ENCODE peak calls at places on chromosome 18, in eight cellular contexts. R, Q, T, M, F, P, N and Z are unnamed samples.
A peak's percentile ranks its signal among the peaks of the same experiment; 100 is the strongest.

GRCh38 chr18:63177822-63178525 is 141.6 kb downstream of the BCL2 start:
- DNase-seq in R (no peak), Q (no peak), T (peak; percentile 62), M (no peak), F (no peak), P (peak; percentile 60), N (no peak), Z (no peak)

GRCh38 chr18:57043241-57043640 is 103.6 kb upstream of the BOD1L2 start:
- DNase-seq in R (no peak), Q (no peak), T (no peak), M (no peak), F (no peak), P (peak; percentile 63), N (no peak), Z (no peak)

GRCh38 chr18:12520442-12520992 is 112.8 kb downstream of the PRELID3A start:
- DNase-seq in R (no peak), Q (no peak), T (no peak), M (peak; percentile 10), F (no peak), P (no peak), N (no peak), Z (no peak)

GRCh38 chr18:35577045-35577848 is 4.3 kb upstream of the GALNT1 start:
- DNase-seq in R (no peak), Q (no peak), T (no peak), M (no peak), F (no peak), P (no peak), N (no peak), Z (no peak)

GRCh38 chr18:80202264-80202998 is 44.9 kb downstream of the PARD6G start:
- DNase-seq in R (no peak), Q (no peak), T (no peak), M (no peak), F (no peak), P (no peak), N (no peak), Z (no peak)

GRCh38 chr18:48877941-48878340 is 72.8 kb downstream of the SMAD7 start:
- DNase-seq in R (no peak), Q (no peak), T (no peak), M (no peak), F (no peak), P (no peak), N (no peak), Z (no peak)

GRCh38 chr18:76860411-76860810 is 38.1 kb downstream of the ZNF236 start:
- DNase-seq in R (no peak), Q (no peak), T (no peak), M (no peak), F (no peak), P (no peak), N (no peak), Z (no peak)

GRCh38 chr18:31454066-31454708 is 6.6 kb downstream of the DSG3 start:
- DNase-seq in R (no peak), Q (peak; percentile 4), T (no peak), M (peak; percentile 69), F (no peak), P (no peak), N (no peak), Z (peak; percentile 85)

GRCh38 chr18:72107647-72108046 is 436.5 kb downstream of the CBLN2 start:
- DNase-seq in R (no peak), Q (no peak), T (no peak), M (no peak), F (no peak), P (no peak), N (no peak), Z (no peak)

GRCh38 chr18:3383381-3383915 is 66.5 kb upstream of the TGIF1 start:
- DNase-seq in R (no peak), Q (no peak), T (no peak), M (no peak), F (no peak), P (no peak), N (no peak), Z (peak; percentile 14)

GRCh38 chr18:9824474-9824832 is 61.3 kb upstream of the TXNDC2 start:
- DNase-seq in R (no peak), Q (no peak), T (no peak), M (peak; percentile 75), F (no peak), P (no peak), N (no peak), Z (no peak)

GRCh38 chr18:32629292-32629691 is 143.5 kb downstream of the KLHL14 start:
- DNase-seq in R (no peak), Q (no peak), T (no peak), M (no peak), F (no peak), P (no peak), N (no peak), Z (no peak)

GRCh38 chr18:80250740-80251364 is 3.5 kb upstream of the PARD6G start:
- DNase-seq in R (no peak), Q (no peak), T (no peak), M (no peak), F (no peak), P (no peak), N (no peak), Z (no peak)

GRCh38 chr18:62781893-62782292 is 66.6 kb downstream of the PHLPP1 start:
- DNase-seq in R (peak; percentile 23), Q (no peak), T (no peak), M (peak; percentile 91), F (no peak), P (peak; percentile 2), N (no peak), Z (no peak)

GRCh38 chr18:36348971-36349417 is 51.5 kb downstream of the FHOD3 start:
- DNase-seq in R (no peak), Q (no peak), T (no peak), M (no peak), F (no peak), P (no peak), N (no peak), Z (no peak)

GRCh38 chr18:50879302-50880107 is 587 bp downstream of the ME2 start:
- DNase-seq in R (peak; percentile 22), Q (no peak), T (peak; percentile 28), M (peak; percentile 38), F (no peak), P (no peak), N (no peak), Z (peak; percentile 52)

GRCh38 chr18:51196116-51196810 is 1.2 kb downstream of the MEX3C start:
- DNase-seq in R (peak; percentile 52), Q (no peak), T (no peak), M (peak; percentile 15), F (no peak), P (peak; percentile 19), N (peak; percentile 30), Z (no peak)

GRCh38 chr18:69882965-69883668 is 64.6 kb downstream of the CD226 start:
- DNase-seq in R (no peak), Q (no peak), T (no peak), M (no peak), F (no peak), P (no peak), N (no peak), Z (no peak)

GRCh38 chr18:63140997-63141776 is 178.4 kb downstream of the BCL2 start:
- DNase-seq in R (no peak), Q (no peak), T (no peak), M (no peak), F (no peak), P (no peak), N (no peak), Z (no peak)

GRCh38 chr18:5556317-5556974 is 12.6 kb upstream of the EPB41L3 start:
- DNase-seq in R (peak; percentile 53), Q (no peak), T (no peak), M (peak; percentile 67), F (no peak), P (no peak), N (no peak), Z (no peak)

GRCh38 chr18:57538614-57539013 is 47.9 kb downstream of the FECH start:
- DNase-seq in R (no peak), Q (no peak), T (no peak), M (no peak), F (no peak), P (no peak), N (no peak), Z (no peak)

GRCh38 chr18:29512203-29512602 is 1335.3 kb upstream of the CDH2 start:
- DNase-seq in R (no peak), Q (no peak), T (no peak), M (no peak), F (no peak), P (no peak), N (no peak), Z (no peak)

GRCh38 chr18:5238371-5238758 is 41.3 kb upstream of the AKAIN1 start:
- DNase-seq in R (peak; percentile 16), Q (peak; percentile 20), T (no peak), M (peak; percentile 30), F (no peak), P (no peak), N (peak; percentile 23), Z (no peak)

GRCh38 chr18:48942554-48943261 is 8.1 kb downstream of the SMAD7 start:
- DNase-seq in R (no peak), Q (peak; percentile 67), T (no peak), M (peak; percentile 92), F (no peak), P (no peak), N (no peak), Z (peak; percentile 97)

GRCh38 chr18:7221424-7222155 is 9.3 kb upstream of the LRRC30 start:
- DNase-seq in R (no peak), Q (peak; percentile 11), T (peak; percentile 31), M (peak; percentile 69), F (no peak), P (peak; percentile 70), N (no peak), Z (peak; percentile 55)

GRCh38 chr18:23958036-23958435 is 56.5 kb upstream of the TTC39C start:
- DNase-seq in R (peak; percentile 48), Q (no peak), T (no peak), M (no peak), F (no peak), P (no peak), N (no peak), Z (no peak)

GRCh38 chr18:63317982-63318881 is 1.3 kb downstream of the BCL2 start:
- DNase-seq in R (peak; percentile 61), Q (no peak), T (peak; percentile 77), M (no peak), F (peak; percentile 54), P (peak; percentile 76), N (peak; percentile 75), Z (peak; percentile 49)